ENCODE peak calls at places on chromosomes 13 and 19, in nine cellular contexts. R, W, B, O, H, I, K, S and T are unnamed samples.

GRCh38 chr13:41456768-41457588 is at the start of gene RGCC:
- DNase-seq in R (peak), W (peak), B (peak), O (peak), H (peak), I (no peak), K (peak), S (peak), T (peak)

GRCh38 chr13:112842343-112842856 is 126.6 kb upstream of the MCF2L start:
- DNase-seq in R (peak), W (no peak), B (no peak), O (peak), H (peak), I (no peak), K (peak), S (peak), T (peak)

GRCh38 chr13:89380101-89380500 is 1708.9 kb downstream of the SLITRK5 start:
- DNase-seq in R (no peak), W (no peak), B (no peak), O (no peak), H (no peak), I (peak), K (no peak), S (no peak), T (no peak)

GRCh38 chr13:23160241-23161175 is 20.3 kb upstream of the SGCG start:
- DNase-seq in R (no peak), W (no peak), B (no peak), O (no peak), H (no peak), I (no peak), K (no peak), S (no peak), T (peak)

GRCh38 chr13:98416408-98416807 is 160.5 kb downstream of the STK24 start:
- DNase-seq in R (no peak), W (no peak), B (no peak), O (no peak), H (no peak), I (peak), K (no peak), S (no peak), T (no peak)

GRCh38 chr13:24153979-24154378 is 6.5 kb upstream of the SPATA13 start:
- DNase-seq in R (no peak), W (no peak), B (no peak), O (no peak), H (no peak), I (no peak), K (no peak), S (no peak), T (no peak)

GRCh38 chr13:91986771-91987515 is 588.5 kb downstream of the GPC5 start:
- DNase-seq in R (no peak), W (no peak), B (no peak), O (no peak), H (no peak), I (no peak), K (no peak), S (no peak), T (no peak)

GRCh38 chr19:42794751-42795150 is 29.3 kb upstream of the PSG8 start:
- DNase-seq in R (no peak), W (peak), B (no peak), O (no peak), H (no peak), I (no peak), K (no peak), S (no peak), T (no peak)

GRCh38 chr19:18090545-18091216 is 3.9 kb upstream of the IL12RB1 start:
- DNase-seq in R (no peak), W (peak), B (peak), O (no peak), H (no peak), I (no peak), K (peak), S (no peak), T (no peak)

GRCh38 chr13:105147481-105147880 is 1388.0 kb downstream of the EFNB2 start:
- DNase-seq in R (no peak), W (no peak), B (no peak), O (no peak), H (no peak), I (no peak), K (no peak), S (no peak), T (no peak)

GRCh38 chr19:807627-808175 is 10.4 kb downstream of the PTBP1 start:
- DNase-seq in R (no peak), W (no peak), B (no peak), O (no peak), H (no peak), I (no peak), K (no peak), S (no peak), T (no peak)

GRCh38 chr19:23512151-23512925 is 117.1 kb upstream of the ZNF91 start:
- DNase-seq in R (no peak), W (no peak), B (peak), O (no peak), H (no peak), I (no peak), K (no peak), S (no peak), T (no peak)

DNA sequence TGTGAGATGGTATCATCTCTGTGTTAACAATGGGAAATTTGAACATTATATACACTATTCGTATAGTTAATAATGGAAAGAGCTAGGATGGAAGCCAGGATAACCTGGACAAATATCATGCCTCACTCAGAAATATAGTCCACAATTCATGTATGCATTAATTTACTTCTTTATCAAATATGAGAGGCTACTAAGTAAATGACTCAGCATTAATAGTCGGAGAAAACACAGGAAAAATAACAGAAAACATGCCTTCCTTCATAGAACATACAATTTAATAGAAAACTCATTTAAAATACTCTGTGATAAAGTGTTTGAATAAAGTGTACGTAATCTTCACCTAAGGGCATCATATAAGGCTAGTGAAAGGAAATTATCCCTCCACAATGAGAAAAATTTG is 383.4 kb upstream of the SLITRK5 start:
- DNase-seq in R (no peak), W (no peak), B (no peak), O (no peak), H (no peak), I (no peak), K (no peak), S (no peak), T (no peak)
- TF ChIP-seq CTCF in R (no peak), W (no peak), B (no peak), O (no peak), H (no peak), I (no peak), K (no peak), S (no peak), T (no peak)

GRCh38 chr19:47283405-47284059 is 8.8 kb downstream of the INAFM1 start:
- DNase-seq in R (no peak), W (no peak), B (no peak), O (no peak), H (no peak), I (no peak), K (no peak), S (no peak), T (no peak)

GRCh38 chr19:47280183-47280797 is 5.6 kb downstream of the INAFM1 start:
- DNase-seq in R (no peak), W (no peak), B (peak), O (no peak), H (no peak), I (no peak), K (no peak), S (peak), T (peak)

GRCh38 chr19:47284324-47284899 is 9.7 kb downstream of the INAFM1 start:
- DNase-seq in R (no peak), W (peak), B (peak), O (no peak), H (no peak), I (no peak), K (peak), S (peak), T (peak)
- TF ChIP-seq CTCF in R (peak), W (peak), B (peak), O (peak), H (peak), I (peak), K (peak), S (peak), T (peak)

DNA sequence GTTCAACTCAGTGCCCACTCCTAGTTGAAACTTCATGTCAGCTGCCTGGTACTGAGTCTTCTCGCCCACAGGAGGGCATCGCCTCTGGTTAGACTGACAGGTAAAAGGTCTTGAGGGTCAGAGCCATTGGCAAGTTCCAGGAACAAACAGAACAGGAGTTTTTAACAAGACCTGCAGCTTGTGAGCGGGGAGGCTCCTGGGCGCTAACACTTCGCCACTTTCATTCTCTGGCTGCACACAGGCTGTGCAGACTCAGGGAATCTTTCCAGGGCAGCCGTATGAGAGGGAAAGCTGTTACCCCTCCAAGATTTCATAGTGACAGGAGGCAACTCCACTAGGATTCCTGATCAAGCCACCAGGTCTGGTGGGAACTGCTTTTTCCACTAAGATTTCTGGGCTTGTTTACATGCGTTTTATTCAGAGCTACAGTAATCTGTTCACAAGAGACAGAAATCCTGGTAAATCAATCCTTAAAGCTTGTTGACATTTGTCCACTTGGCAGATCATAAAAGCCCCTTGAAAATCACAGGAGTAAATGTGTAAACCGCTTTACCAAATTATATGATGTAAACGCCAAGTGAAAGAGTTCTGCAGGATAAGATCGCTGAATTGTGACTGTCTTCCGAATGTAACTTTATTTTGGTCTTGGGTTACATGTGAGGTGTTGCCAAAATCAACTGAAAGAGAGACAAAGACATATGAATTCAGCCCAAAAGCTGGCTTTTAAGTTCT is 190.6 kb downstream of the MZT1 start:
- DNase-seq in R (no peak), W (no peak), B (no peak), O (no peak), H (no peak), I (no peak), K (peak), S (no peak), T (no peak)
- TF ChIP-seq CTCF in R (no peak), W (no peak), B (no peak), O (no peak), H (no peak), I (no peak), K (no peak), S (no peak), T (no peak)

GRCh38 chr13:19864339-19865309 is 1.2 kb upstream of the ZMYM5 start:
- DNase-seq in R (peak), W (peak), B (peak), O (peak), H (peak), I (peak), K (peak), S (peak), T (peak)
- TF ChIP-seq CTCF in R (peak), W (peak), B (peak), O (peak), H (peak), I (peak), K (peak), S (peak), T (peak)